ENCODE peak calls at places on chromosomes 13 and 19, in ten cellular contexts. K is NB4; I is nucleus accumbens; S is caudate nucleus; Y is progenitor cell of endocrine pancreas; V is RPMI7951; F is fibroblast of pulmonary artery; X is activated CD8-positive, alpha-beta memory T cell treated with anti-CD3 and anti-CD28 coated beads, Interleukin-2, amount 50 U/mL, for 48 hours; N is stimulated activated CD4-positive, alpha-beta T cell treated with anti-CD3 and anti-CD28 coated beads, TNF-alpha, amount 100 ng/mL, for 48 hours; A is BJ. M is an unnamed sample.

GRCh38 chr13:25574437-25575426 is 203.0 kb downstream of the ATP8A2 start:
- DNase-seq in K (peak; percentile 87), I (peak; percentile 59), S (peak; percentile 65), Y (peak; percentile 82), V (peak; percentile 74), F (peak; percentile 90), X (peak; percentile 75), N (peak; percentile 45), A (peak; percentile 4), M (peak; percentile 80)

GRCh38 chr13:31154939-31155338 is 6.8 kb downstream of the HSPH1 start:
- DNase-seq in K (no peak), I (no peak), S (no peak), Y (no peak), V (no peak), F (no peak), X (no peak), N (no peak), A (no peak), M (no peak)

GRCh38 chr19:36225219-36225892 is 10.4 kb downstream of the ZNF146 start:
- DNase-seq in K (no peak), I (no peak), S (no peak), Y (no peak), V (peak; percentile 63), F (peak; percentile 58), X (no peak), N (no peak), A (peak; percentile 34), M (peak; percentile 72)

GRCh38 chr19:16404396-16404795 is 67.4 kb downstream of the EPS15L1 start:
- DNase-seq in K (no peak), I (no peak), S (no peak), Y (no peak), V (no peak), F (no peak), X (no peak), N (no peak), A (no peak), M (no peak)

GRCh38 chr13:105232403-105232802 is 1303.1 kb downstream of the EFNB2 start:
- DNase-seq in K (no peak), I (no peak), S (no peak), Y (no peak), V (no peak), F (no peak), X (no peak), N (no peak), A (no peak), M (no peak)

GRCh38 chr19:40600086-40600917 is 867 bp upstream of the LTBP4 start:
- DNase-seq in K (no peak), I (no peak), S (no peak), Y (no peak), V (no peak), F (no peak), X (no peak), N (no peak), A (no peak), M (no peak)

GRCh38 chr19:2428756-2429711 is 1.6 kb upstream of the TIMM13 start:
- DNase-seq in K (no peak), I (no peak), S (no peak), Y (no peak), V (no peak), F (no peak), X (no peak), N (no peak), A (no peak), M (no peak)

GRCh38 chr19:48868196-48868886 is at the start of gene PLEKHA4:
- DNase-seq in K (no peak), I (no peak), S (no peak), Y (no peak), V (peak; percentile 65), F (peak; percentile 58), X (no peak), N (no peak), A (no peak), M (peak; percentile 37)

GRCh38 chr13:106352850-106353249 is 182.6 kb downstream of the EFNB2 start:
- DNase-seq in K (no peak), I (no peak), S (no peak), Y (no peak), V (no peak), F (no peak), X (no peak), N (no peak), A (no peak), M (no peak)

GRCh38 chr13:47862841-47863240 is 138.2 kb downstream of the SUCLA2 start:
- DNase-seq in K (no peak), I (no peak), S (no peak), Y (no peak), V (no peak), F (no peak), X (no peak), N (no peak), A (no peak), M (no peak)

GRCh38 chr19:52343548-52343947 is 7.5 kb downstream of the ZNF610 start:
- DNase-seq in K (peak; percentile 83), I (peak; percentile 22), S (no peak), Y (peak; percentile 68), V (peak; percentile 19), F (peak; percentile 38), X (peak; percentile 57), N (peak; percentile 9), A (no peak), M (peak; percentile 39)

GRCh38 chr13:54232700-54233099 is 1204.1 kb downstream of the OLFM4 start:
- DNase-seq in K (no peak), I (no peak), S (no peak), Y (no peak), V (no peak), F (no peak), X (no peak), N (no peak), A (no peak), M (no peak)

GRCh38 chr13:52701728-52702480 is 37.7 kb downstream of the CNMD start:
- DNase-seq in K (no peak), I (no peak), S (no peak), Y (no peak), V (no peak), F (no peak), X (no peak), N (no peak), A (no peak), M (peak; percentile 45)

GRCh38 chr13:92896842-92897241 is 329.8 kb upstream of the GPC6 start:
- DNase-seq in K (no peak), I (no peak), S (no peak), Y (no peak), V (no peak), F (peak; percentile 70), X (no peak), N (no peak), A (no peak), M (no peak)

GRCh38 chr13:111168116-111168515 is 53.0 kb downstream of the ARHGEF7 start:
- DNase-seq in K (no peak), I (no peak), S (no peak), Y (no peak), V (no peak), F (no peak), X (no peak), N (no peak), A (no peak), M (no peak)

GRCh38 chr13:113744197-113745000 is 14.6 kb upstream of the TMEM255B start:
- DNase-seq in K (peak; percentile 39), I (no peak), S (no peak), Y (no peak), V (no peak), F (no peak), X (no peak), N (no peak), A (no peak), M (no peak)

GRCh38 chr19:45747513-45747912 is 14.3 kb downstream of the MEIOSIN start:
- DNase-seq in K (no peak), I (no peak), S (no peak), Y (no peak), V (no peak), F (no peak), X (no peak), N (no peak), A (no peak), M (no peak)

GRCh38 chr13:104318121-104318520 is 1251.9 kb upstream of the SLC10A2 start:
- DNase-seq in K (peak; percentile 16), I (no peak), S (no peak), Y (no peak), V (no peak), F (peak; percentile 68), X (no peak), N (no peak), A (peak; percentile 8), M (peak; percentile 43)

GRCh38 chr19:52535831-52536800 is 8.6 kb downstream of the ZNF808 start:
- DNase-seq in K (peak; percentile 88), I (peak; percentile 66), S (peak; percentile 56), Y (peak; percentile 79), V (peak; percentile 65), F (peak; percentile 71), X (peak; percentile 92), N (peak; percentile 79), A (peak; percentile 24), M (peak; percentile 64)

GRCh38 chr13:88005188-88005587 is 334.0 kb downstream of the SLITRK5 start:
- DNase-seq in K (no peak), I (no peak), S (no peak), Y (no peak), V (no peak), F (no peak), X (no peak), N (no peak), A (no peak), M (no peak)

GRCh38 chr19:1182068-1182467 is 8.0 kb upstream of the SBNO2 start:
- DNase-seq in K (no peak), I (no peak), S (no peak), Y (no peak), V (no peak), F (no peak), X (no peak), N (no peak), A (no peak), M (no peak)

GRCh38 chr13:74556002-74556551 is 421.9 kb upstream of the KLF12 start:
- DNase-seq in K (no peak), I (no peak), S (no peak), Y (no peak), V (no peak), F (no peak), X (no peak), N (no peak), A (no peak), M (no peak)

GRCh38 chr19:45038931-45039893 is at the start of gene CLASRP:
- DNase-seq in K (peak; percentile 83), I (peak; percentile 84), S (peak; percentile 82), Y (peak; percentile 72), V (peak; percentile 88), F (peak; percentile 92), X (peak; percentile 94), N (peak; percentile 76), A (peak; percentile 31), M (peak; percentile 85)

GRCh38 chr13:54379461-54379860 is 1350.8 kb downstream of the OLFM4 start:
- DNase-seq in K (no peak), I (no peak), S (no peak), Y (no peak), V (no peak), F (no peak), X (no peak), N (no peak), A (no peak), M (no peak)

GRCh38 chr13:30881931-30882899 is 23.9 kb upstream of the MEDAG start:
- DNase-seq in K (no peak), I (no peak), S (no peak), Y (no peak), V (no peak), F (no peak), X (no peak), N (no peak), A (no peak), M (no peak)

GRCh38 chr13:95641291-95641811 is 3.2 kb downstream of the DZIP1 start:
- DNase-seq in K (no peak), I (no peak), S (peak; percentile 16), Y (no peak), V (no peak), F (peak; percentile 18), X (no peak), N (no peak), A (no peak), M (peak; percentile 20)